ENCODE peak calls at places on chromosomes 3 and 15, in eight cellular contexts. O, S, Q, C, B, E, R and K are unnamed samples.

GRCh38 chr3:53083949-53084309 is 38.1 kb upstream of the SFMBT1 start:
- DNase-seq in O (no peak), S (no peak), Q (no peak), C (no peak), B (no peak), E (no peak), R (no peak), K (peak)

GRCh38 chr3:47010910-47011309 is 31.4 kb downstream of the NBEAL2 start:
- DNase-seq in O (no peak), S (no peak), Q (no peak), C (no peak), B (no peak), E (no peak), R (no peak), K (no peak)

GRCh38 chr15:83380682-83381081 is 66.5 kb upstream of the SH3GL3 start:
- DNase-seq in O (no peak), S (peak), Q (no peak), C (no peak), B (no peak), E (no peak), R (peak), K (no peak)

GRCh38 chr15:78914027-78914764 is 30.6 kb downstream of the CTSH start:
- DNase-seq in O (peak), S (no peak), Q (no peak), C (peak), B (peak), E (no peak), R (no peak), K (no peak)

GRCh38 chr3:183518446-183519185 is 36.9 kb downstream of the KLHL6 start:
- DNase-seq in O (no peak), S (no peak), Q (no peak), C (no peak), B (no peak), E (no peak), R (no peak), K (no peak)

GRCh38 chr3:11509175-11510000 is 134.3 kb downstream of the VGLL4 start:
- DNase-seq in O (peak), S (peak), Q (peak), C (peak), B (peak), E (no peak), R (no peak), K (peak)

GRCh38 chr3:158470944-158471638 is 99.9 kb upstream of the MLF1 start:
- DNase-seq in O (no peak), S (no peak), Q (no peak), C (no peak), B (no peak), E (no peak), R (peak), K (no peak)

GRCh38 chr15:75202251-75203016 is 752 bp downstream of the C15orf39 start:
- DNase-seq in O (peak), S (peak), Q (no peak), C (peak), B (peak), E (peak), R (peak), K (peak)

GRCh38 chr15:70121656-70122297 is 24.1 kb upstream of the TLE3 start:
- DNase-seq in O (peak), S (peak), Q (no peak), C (peak), B (peak), E (no peak), R (peak), K (peak)

GRCh38 chr3:173396191-173397041 is 1.1 kb upstream of the NLGN1 start:
- DNase-seq in O (no peak), S (no peak), Q (peak), C (no peak), B (no peak), E (no peak), R (peak), K (no peak)

GRCh38 chr3:195715583-195716266 is 5.1 kb upstream of the MUC20 start:
- DNase-seq in O (no peak), S (no peak), Q (no peak), C (no peak), B (peak), E (no peak), R (no peak), K (no peak)

GRCh38 chr3:177724020-177724638 is 526.8 kb upstream of the TBL1XR1 start:
- DNase-seq in O (peak), S (no peak), Q (peak), C (peak), B (peak), E (no peak), R (no peak), K (peak)

GRCh38 chr3:9397911-9398714 is 698 bp downstream of the SETD5 start:
- DNase-seq in O (peak), S (peak), Q (no peak), C (peak), B (peak), E (peak), R (peak), K (peak)

GRCh38 chr15:68503791-68504720 is 72.1 kb upstream of the ITGA11 start:
- DNase-seq in O (no peak), S (no peak), Q (no peak), C (no peak), B (no peak), E (no peak), R (peak), K (no peak)

GRCh38 chr3:38127611-38128302 is 9.2 kb downstream of the ACAA1 start:
- DNase-seq in O (no peak), S (no peak), Q (no peak), C (no peak), B (no peak), E (no peak), R (no peak), K (peak)

GRCh38 chr3:132382688-132383194 is 34.6 kb upstream of the DNAJC13 start:
- DNase-seq in O (no peak), S (no peak), Q (no peak), C (no peak), B (no peak), E (no peak), R (no peak), K (no peak)

GRCh38 chr15:39613861-39614260 is 33.0 kb downstream of the THBS1 start:
- DNase-seq in O (no peak), S (no peak), Q (no peak), C (no peak), B (no peak), E (no peak), R (no peak), K (no peak)